ENCODE peak calls at places on chromosome X, in nine cellular contexts. N, D, A, F, O, G, T, Z and L are unnamed samples.

GRCh38 chrX:118221257-118221656 is 104.6 kb upstream of the KLHL13 start:
- DNase-seq in A (no peak), T (no peak), G (no peak), Z (no peak), N (no peak), D (no peak), O (no peak), F (no peak), L (no peak)

GRCh38 chrX:134462927-134463326 is 3.0 kb downstream of the HPRT1 start:
- DNase-seq in Z (no peak), O (no peak), A (no peak), T (no peak), N (no peak), D (no peak), G (no peak), F (no peak), L (no peak)

GRCh38 chrX:115531818-115532403 is 29.1 kb upstream of the PLS3 start:
- DNase-seq in N (no peak), G (no peak), T (no peak), D (no peak), F (no peak), Z (peak), O (no peak), A (no peak), L (no peak)

GRCh38 chrX:1165535-1166196 is 46.8 kb downstream of the CRLF2 start:
- DNase-seq in O (no peak), D (no peak), A (no peak), N (no peak), G (no peak), T (no peak), F (no peak), Z (no peak), L (no peak)

GRCh38 chrX:40867352-40867751 is 132.0 kb upstream of the MED14 start:
- DNase-seq in D (no peak), O (no peak), G (no peak), Z (peak), F (no peak), T (no peak), N (no peak), A (no peak), L (no peak)

GRCh38 chrX:80807606-80808159 is 2.0 kb downstream of the BRWD3 start:
- DNase-seq in D (no peak), N (no peak), Z (no peak), O (no peak), A (no peak), G (no peak), F (no peak), T (no peak), L (no peak)

GRCh38 chrX:134459683-134460004 is 321 bp upstream of the HPRT1 start:
- DNase-seq in G (no peak), F (peak), O (no peak), T (no peak), N (no peak), D (no peak), Z (peak), A (no peak), L (no peak)

GRCh38 chrX:100085851-100086250 is 324.2 kb downstream of the PCDH19 start:
- DNase-seq in G (no peak), O (no peak), T (no peak), Z (peak), N (no peak), A (no peak), D (no peak), F (no peak), L (no peak)

GRCh38 chrX:19602866-19603620 is 87.7 kb upstream of the MAP3K15 start:
- DNase-seq in F (no peak), T (peak), A (no peak), Z (peak), D (no peak), G (no peak), O (peak), N (no peak), L (peak)

GRCh38 chrX:72216973-72217372 is 21.9 kb downstream of the ERCC6L start:
- DNase-seq in N (no peak), A (no peak), O (no peak), D (no peak), T (no peak), F (no peak), Z (no peak), G (no peak), L (no peak)

GRCh38 chrX:39759526-39760224 is 338.1 kb downstream of the BCOR start:
- DNase-seq in F (no peak), Z (peak), G (no peak), A (no peak), T (no peak), D (no peak), O (peak), N (no peak), L (no peak)

GRCh38 chrX:69222103-69223090 is 57.1 kb upstream of the PJA1 start:
- DNase-seq in F (peak), O (no peak), A (peak), N (peak), G (peak), Z (peak), D (peak), T (peak), L (peak)

GRCh38 chrX:39813631-39814246 is 284.0 kb downstream of the BCOR start:
- DNase-seq in N (peak), A (no peak), D (no peak), F (no peak), Z (peak), T (peak), O (no peak), G (peak), L (peak)